ENCODE peak calls at places on chromosomes 16 and 17, in eight cellular contexts. One of them, this sample, is unnamed.

GRCh38 chr16:64121473-64121872 is 1000.4 kb downstream of the CDH11 start:
- DNase-seq in fibroblast of mammary gland: peak; percentile 80
- DNase-seq in cardiac septum: no peak
- DNase-seq in stimulated activated CD8-positive, alpha-beta memory T cell treated with anti-CD3 and anti-CD28 coated beads, Interleukin-7, amount 100 ng/mL, for 24 hours: no peak
- DNase-seq in memory B cell: no peak
- DNase-seq in cardiac muscle cell: peak; percentile 2
- DNase-seq in GM12865: no peak
- DNase-seq in Ammon's horn: no peak
- DNase-seq in this sample: no peak

GRCh38 chr16:66382966-66383299 is 16.4 kb downstream of the CDH5 start:
- DNase-seq in fibroblast of mammary gland: peak; percentile 63
- DNase-seq in cardiac septum: no peak
- DNase-seq in stimulated activated CD8-positive, alpha-beta memory T cell treated with anti-CD3 and anti-CD28 coated beads, Interleukin-7, amount 100 ng/mL, for 24 hours: no peak
- DNase-seq in memory B cell: no peak
- DNase-seq in cardiac muscle cell: peak; percentile 77
- DNase-seq in GM12865: no peak
- DNase-seq in Ammon's horn: no peak
- DNase-seq in this sample: no peak

GRCh38 chr17:81422776-81423697 is 27.8 kb downstream of the BAHCC1 start:
- DNase-seq in fibroblast of mammary gland: peak; percentile 95
- DNase-seq in cardiac septum: no peak
- DNase-seq in stimulated activated CD8-positive, alpha-beta memory T cell treated with anti-CD3 and anti-CD28 coated beads, Interleukin-7, amount 100 ng/mL, for 24 hours: no peak
- DNase-seq in memory B cell: no peak
- DNase-seq in cardiac muscle cell: peak; percentile 96
- DNase-seq in GM12865: no peak
- DNase-seq in Ammon's horn: no peak
- DNase-seq in this sample: no peak

GRCh38 chr16:87431926-87432325 is 39.8 kb downstream of the MAP1LC3B start:
- DNase-seq in fibroblast of mammary gland: peak; percentile 94
- DNase-seq in cardiac septum: no peak
- DNase-seq in stimulated activated CD8-positive, alpha-beta memory T cell treated with anti-CD3 and anti-CD28 coated beads, Interleukin-7, amount 100 ng/mL, for 24 hours: no peak
- DNase-seq in memory B cell: no peak
- DNase-seq in cardiac muscle cell: peak; percentile 57
- DNase-seq in GM12865: no peak
- DNase-seq in Ammon's horn: no peak
- DNase-seq in this sample: no peak

GRCh38 chr17:44987194-44987882 is 19.2 kb upstream of the C1QL1 start:
- DNase-seq in fibroblast of mammary gland: no peak
- DNase-seq in cardiac septum: no peak
- DNase-seq in stimulated activated CD8-positive, alpha-beta memory T cell treated with anti-CD3 and anti-CD28 coated beads, Interleukin-7, amount 100 ng/mL, for 24 hours: no peak
- DNase-seq in memory B cell: no peak
- DNase-seq in cardiac muscle cell: no peak
- DNase-seq in GM12865: no peak
- DNase-seq in Ammon's horn: no peak
- DNase-seq in this sample: no peak

GRCh38 chr17:80356231-80356856 is 58.6 kb upstream of the ENDOV start:
- DNase-seq in fibroblast of mammary gland: no peak
- DNase-seq in cardiac septum: no peak
- DNase-seq in stimulated activated CD8-positive, alpha-beta memory T cell treated with anti-CD3 and anti-CD28 coated beads, Interleukin-7, amount 100 ng/mL, for 24 hours: no peak
- DNase-seq in memory B cell: no peak
- DNase-seq in cardiac muscle cell: no peak
- DNase-seq in GM12865: no peak
- DNase-seq in Ammon's horn: no peak
- DNase-seq in this sample: no peak

GRCh38 chr16:57422026-57422944 is 17.7 kb downstream of the CCL17 start:
- DNase-seq in fibroblast of mammary gland: peak; percentile 65
- DNase-seq in cardiac septum: no peak
- DNase-seq in stimulated activated CD8-positive, alpha-beta memory T cell treated with anti-CD3 and anti-CD28 coated beads, Interleukin-7, amount 100 ng/mL, for 24 hours: no peak
- DNase-seq in memory B cell: no peak
- DNase-seq in cardiac muscle cell: peak; percentile 82
- DNase-seq in GM12865: peak; percentile 58
- DNase-seq in Ammon's horn: peak; percentile 40
- DNase-seq in this sample: no peak

GRCh38 chr16:87789437-87790277 is 23.9 kb upstream of the KLHDC4 start:
- DNase-seq in fibroblast of mammary gland: peak; percentile 81
- DNase-seq in cardiac septum: no peak
- DNase-seq in stimulated activated CD8-positive, alpha-beta memory T cell treated with anti-CD3 and anti-CD28 coated beads, Interleukin-7, amount 100 ng/mL, for 24 hours: no peak
- DNase-seq in memory B cell: no peak
- DNase-seq in cardiac muscle cell: peak; percentile 33
- DNase-seq in GM12865: no peak
- DNase-seq in Ammon's horn: no peak
- DNase-seq in this sample: no peak

GRCh38 chr17:57749701-57750100 is 4.6 kb upstream of the CCDC182 start:
- DNase-seq in fibroblast of mammary gland: no peak
- DNase-seq in cardiac septum: no peak
- DNase-seq in stimulated activated CD8-positive, alpha-beta memory T cell treated with anti-CD3 and anti-CD28 coated beads, Interleukin-7, amount 100 ng/mL, for 24 hours: no peak
- DNase-seq in memory B cell: no peak
- DNase-seq in cardiac muscle cell: no peak
- DNase-seq in GM12865: no peak
- DNase-seq in Ammon's horn: no peak
- DNase-seq in this sample: no peak

GRCh38 chr17:15321556-15322250 is 19.7 kb downstream of the TEKT3 start:
- DNase-seq in fibroblast of mammary gland: peak; percentile 72
- DNase-seq in cardiac septum: no peak
- DNase-seq in stimulated activated CD8-positive, alpha-beta memory T cell treated with anti-CD3 and anti-CD28 coated beads, Interleukin-7, amount 100 ng/mL, for 24 hours: no peak
- DNase-seq in memory B cell: no peak
- DNase-seq in cardiac muscle cell: no peak
- DNase-seq in GM12865: no peak
- DNase-seq in Ammon's horn: no peak
- DNase-seq in this sample: no peak

GRCh38 chr16:75460441-75460840 is 4.0 kb downstream of the TMEM170A start:
- DNase-seq in fibroblast of mammary gland: no peak
- DNase-seq in cardiac septum: no peak
- DNase-seq in stimulated activated CD8-positive, alpha-beta memory T cell treated with anti-CD3 and anti-CD28 coated beads, Interleukin-7, amount 100 ng/mL, for 24 hours: no peak
- DNase-seq in memory B cell: no peak
- DNase-seq in cardiac muscle cell: peak; percentile 9
- DNase-seq in GM12865: no peak
- DNase-seq in Ammon's horn: no peak
- DNase-seq in this sample: no peak

GRCh38 chr17:5485270-5486205 is at the start of gene DERL2:
- DNase-seq in fibroblast of mammary gland: peak; percentile 43
- DNase-seq in cardiac septum: no peak
- DNase-seq in stimulated activated CD8-positive, alpha-beta memory T cell treated with anti-CD3 and anti-CD28 coated beads, Interleukin-7, amount 100 ng/mL, for 24 hours: no peak
- DNase-seq in memory B cell: peak; percentile 76
- DNase-seq in cardiac muscle cell: peak; percentile 41
- DNase-seq in GM12865: no peak
- DNase-seq in Ammon's horn: no peak
- DNase-seq in this sample: no peak

GRCh38 chr17:47905221-47905733 is 9.2 kb downstream of the SP2 start:
- DNase-seq in fibroblast of mammary gland: peak; percentile 59
- DNase-seq in cardiac septum: no peak
- DNase-seq in stimulated activated CD8-positive, alpha-beta memory T cell treated with anti-CD3 and anti-CD28 coated beads, Interleukin-7, amount 100 ng/mL, for 24 hours: no peak
- DNase-seq in memory B cell: no peak
- DNase-seq in cardiac muscle cell: peak; percentile 94
- DNase-seq in GM12865: no peak
- DNase-seq in Ammon's horn: peak; percentile 83
- DNase-seq in this sample: peak; percentile 92

This sample was measured in cerebellum.